ENCODE peak calls at places on chromosome 13, in four cellular contexts. N is uterus, L is mesothelial cell of epicardium, Q is AG09309. C is an unnamed sample.

GRCh38 chr13:28349371-28349770 is 145.6 kb downstream of the FLT1 start:
- DNase-seq in N (no peak), L (no peak), Q (no peak), C (no peak)

GRCh38 chr13:43229506-43229905 is 206.1 kb downstream of the DNAJC15 start:
- DNase-seq in N (no peak), L (no peak), Q (peak; percentile 38), C (no peak)

GRCh38 chr13:102033719-102034446 is 368.0 kb downstream of the FGF14 start:
- DNase-seq in N (no peak), L (no peak), Q (no peak), C (no peak)

GRCh38 chr13:39415403-39415802 is 187.6 kb downstream of the LHFPL6 start:
- DNase-seq in N (peak; percentile 53), L (no peak), Q (no peak), C (no peak)

GRCh38 chr13:111561091-111561778 is 240.8 kb downstream of the TEX29 start:
- DNase-seq in N (no peak), L (no peak), Q (no peak), C (no peak)

GRCh38 chr13:98598043-98598442 is 21.1 kb upstream of the STK24 start:
- DNase-seq in N (no peak), L (no peak), Q (no peak), C (no peak)

GRCh38 chr13:98976338-98976737 is 1.5 kb downstream of the DOCK9 start:
- DNase-seq in N (no peak), L (no peak), Q (no peak), C (no peak)

GRCh38 chr13:85825454-85825853 is 26.2 kb upstream of the SLITRK6 start:
- DNase-seq in N (no peak), L (no peak), Q (no peak), C (no peak)

GRCh38 chr13:32901994-32902780 is 114.0 kb upstream of the KL start:
- DNase-seq in N (no peak), L (no peak), Q (no peak), C (no peak)

GRCh38 chr13:111626371-111627305 is 306.2 kb downstream of the TEX29 start:
- DNase-seq in N (no peak), L (no peak), Q (no peak), C (no peak)

GRCh38 chr13:23794267-23795161 is 94.7 kb downstream of the MIPEP start:
- DNase-seq in N (no peak), L (no peak), Q (peak; percentile 32), C (no peak)

GRCh38 chr13:78787189-78787588 is 128.2 kb upstream of the OBI1 start:
- DNase-seq in N (no peak), L (no peak), Q (no peak), C (no peak)

GRCh38 chr13:99258210-99258860 is at the start of gene GPR18:
- DNase-seq in N (no peak), L (no peak), Q (no peak), C (no peak)

GRCh38 chr13:81487151-81487550 is 1146.2 kb upstream of the SPRY2 start:
- DNase-seq in N (no peak), L (no peak), Q (no peak), C (no peak)

GRCh38 chr13:58964048-58964447 is 1199.7 kb downstream of the DIAPH3 start:
- DNase-seq in N (no peak), L (no peak), Q (no peak), C (no peak)

GRCh38 chr13:58955546-58956385 is 1208.0 kb downstream of the DIAPH3 start:
- DNase-seq in N (no peak), L (no peak), Q (no peak), C (no peak)

GRCh38 chr13:58963321-58963720 is 1200.4 kb downstream of the DIAPH3 start:
- DNase-seq in N (no peak), L (no peak), Q (no peak), C (no peak)

GRCh38 chr13:58960909-58961308 is 1202.8 kb downstream of the DIAPH3 start:
- DNase-seq in N (no peak), L (no peak), Q (no peak), C (no peak)
- TF ChIP-seq CTCF in N (no peak), L (no peak), Q (no peak), C (no peak)

GRCh38 chr13:113220141-113220598 is 10.8 kb downstream of the CUL4A start:
- DNase-seq in N (no peak), L (no peak), Q (no peak), C (no peak)

GRCh38 chr13:113216165-113217056 is 7.0 kb downstream of the CUL4A start:
- DNase-seq in N (no peak), L (no peak), Q (no peak), C (no peak)

GRCh38 chr13:113219311-113219940 is 10.0 kb downstream of the CUL4A start:
- DNase-seq in N (no peak), L (no peak), Q (no peak), C (no peak)

GRCh38 chr13:113224486-113224885 is 15.1 kb downstream of the CUL4A start:
- DNase-seq in N (no peak), L (no peak), Q (no peak), C (no peak)

GRCh38 chr13:113220877-113221276 is 11.5 kb downstream of the CUL4A start:
- DNase-seq in N (no peak), L (no peak), Q (no peak), C (no peak)
- TF ChIP-seq CTCF in N (no peak), L (no peak), Q (peak; percentile 35), C (no peak)

GRCh38 chr13:106916329-106916728 is 348.4 kb upstream of the ARGLU1 start:
- DNase-seq in N (no peak), L (no peak), Q (no peak), C (no peak)

GRCh38 chr13:106911602-106912001 is 343.7 kb upstream of the ARGLU1 start:
- DNase-seq in N (no peak), L (no peak), Q (no peak), C (no peak)

GRCh38 chr13:106917673-106918652 is 350.0 kb upstream of the ARGLU1 start:
- DNase-seq in N (peak; percentile 47), L (peak; percentile 95), Q (peak; percentile 4), C (peak; percentile 56)

GRCh38 chr13:106917024-106917491 is 349.1 kb upstream of the ARGLU1 start:
- DNase-seq in N (peak; percentile 22), L (no peak), Q (no peak), C (no peak)

DNA sequence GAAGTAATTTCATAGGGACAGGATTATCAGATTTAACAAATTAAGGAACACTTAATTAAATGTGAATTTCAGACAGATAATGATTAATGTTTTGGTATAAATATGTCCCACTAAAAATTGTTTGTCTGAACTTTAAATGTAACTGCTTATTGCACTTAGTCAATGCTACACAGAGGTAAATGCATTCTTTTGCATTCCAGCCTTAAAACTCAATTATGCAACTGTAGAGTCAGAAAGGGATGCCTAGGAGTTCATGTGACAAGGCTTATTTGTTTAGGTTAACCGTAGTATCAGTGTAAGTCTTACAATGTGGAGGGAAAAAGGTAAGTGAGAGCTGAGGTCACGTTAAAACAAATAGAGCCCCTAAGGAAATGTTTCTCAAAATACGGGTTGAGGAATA is 347.2 kb upstream of the ARGLU1 start:
- DNase-seq in N (no peak), L (no peak), Q (no peak), C (no peak)
- TF ChIP-seq CTCF in N (no peak), L (no peak), Q (no peak), C (no peak)

GRCh38 chr13:76820759-76821158 is 65.4 kb downstream of the KCTD12 start:
- DNase-seq in N (peak; percentile 61), L (no peak), Q (peak; percentile 17), C (no peak)
- TF ChIP-seq CTCF in N (no peak), L (no peak), Q (peak; percentile 40), C (no peak)

GRCh38 chr13:68264692-68265091 is 1034.6 kb upstream of the PCDH9 start:
- DNase-seq in N (no peak), L (no peak), Q (no peak), C (no peak)

GRCh38 chr13:68257111-68257842 is 1027.1 kb upstream of the PCDH9 start:
- DNase-seq in N (no peak), L (no peak), Q (no peak), C (no peak)

DNA sequence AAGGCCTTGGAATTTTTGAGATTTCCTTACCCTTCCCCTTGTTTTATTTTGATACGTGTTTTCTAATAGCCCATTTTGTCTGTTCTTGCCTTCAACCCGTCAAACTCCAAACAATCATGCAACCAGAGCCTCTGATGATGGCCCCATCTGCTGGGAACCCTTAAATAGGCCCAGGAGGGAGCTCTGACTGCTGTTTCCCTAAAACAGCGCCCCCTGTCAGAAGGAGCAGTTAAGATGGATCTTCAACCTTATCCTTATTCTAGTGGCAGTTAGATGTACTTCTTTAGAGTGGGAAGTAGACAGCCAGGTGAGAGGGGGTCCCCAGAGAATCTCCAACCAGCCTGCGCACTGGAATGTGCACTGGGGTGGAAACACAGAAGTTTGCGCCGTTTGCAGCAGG is 1031.0 kb upstream of the PCDH9 start:
- DNase-seq in N (no peak), L (no peak), Q (no peak), C (no peak)
- TF ChIP-seq CTCF in N (no peak), L (no peak), Q (no peak), C (no peak)

GRCh38 chr13:53240316-53240715 is 211.7 kb downstream of the OLFM4 start:
- DNase-seq in N (no peak), L (no peak), Q (no peak), C (no peak)
- TF ChIP-seq CTCF in N (no peak), L (no peak), Q (no peak), C (no peak)

C was measured in omental fat pad.